ENCODE peak calls at places on chromosomes 4 and X, in eight cellular contexts. U is CD8-positive, alpha-beta T cell; Q is esophagus squamous epithelium; Y is NCI-H1092 treated with DMSO at 0.1 percent for 48 hours; M is HT-29; P is EH; W is activated CD4-positive, CD25-positive, alpha-beta regulatory T cell; E is epithelial cell of prostate. G is an unnamed sample.

GRCh38 chr4:7824218-7824617 is 115.4 kb downstream of the AFAP1 start:
- DNase-seq in Q (no peak), M (no peak), P (no peak), Y (no peak), E (no peak), U (no peak), W (no peak), G (no peak)

GRCh38 chr4:86055898-86056297 is 304.0 kb downstream of the MAPK10 start:
- DNase-seq in W (no peak), M (no peak), P (no peak), Q (no peak), E (no peak), Y (no peak), U (no peak), G (no peak)

GRCh38 chr4:117773067-117773946 is 261.0 kb upstream of the NDST3 start:
- DNase-seq in Q (no peak), W (no peak), M (no peak), U (no peak), Y (no peak), P (no peak), E (no peak), G (no peak)

GRCh38 chr4:60129740-60130139 is 1070.4 kb upstream of the ADGRL3 start:
- DNase-seq in P (no peak), E (no peak), W (no peak), M (no peak), Q (no peak), U (no peak), Y (no peak), G (no peak)

GRCh38 chr4:87078987-87079469 is 141.4 kb downstream of the KLHL8 start:
- DNase-seq in Y (no peak), U (no peak), P (peak), M (no peak), Q (no peak), E (no peak), W (no peak), G (no peak)

GRCh38 chr4:2793578-2793919 is 664 bp downstream of the SH3BP2 start:
- DNase-seq in U (peak), P (peak), W (peak), Q (no peak), E (no peak), M (peak), Y (no peak), G (no peak)

GRCh38 chrX:131633285-131633917 is 89.5 kb downstream of the OR13H1 start:
- DNase-seq in U (peak), Q (no peak), Y (peak), E (no peak), W (no peak), M (peak), P (peak), G (no peak)

GRCh38 chrX:96650023-96650422 is 34.6 kb upstream of the DIAPH2 start:
- DNase-seq in Q (no peak), P (no peak), E (no peak), U (no peak), Y (no peak), M (no peak), W (no peak), G (no peak)

GRCh38 chrX:131617182-131617581 is 73.3 kb downstream of the OR13H1 start:
- DNase-seq in Q (no peak), U (no peak), E (peak), P (no peak), M (peak), Y (no peak), W (no peak), G (no peak)

GRCh38 chrX:46251755-46252154 is 293.5 kb downstream of the ZNF674 start:
- DNase-seq in U (no peak), Y (no peak), Q (no peak), E (no peak), M (peak), P (peak), W (no peak), G (no peak)

GRCh38 chr4:71732706-71733105 is 51.2 kb downstream of the GC start:
- DNase-seq in U (no peak), W (no peak), M (peak), Q (no peak), P (peak), E (no peak), Y (no peak), G (no peak)

GRCh38 chr4:186009976-186010375 is 59.0 kb upstream of the TLR3 start:
- DNase-seq in P (no peak), Y (no peak), Q (no peak), U (no peak), E (no peak), M (no peak), W (no peak), G (no peak)

GRCh38 chr4:152700151-152700550 is 20.4 kb upstream of the TMEM154 start:
- DNase-seq in W (no peak), M (no peak), Q (no peak), P (no peak), U (no peak), Y (no peak), E (no peak), G (no peak)

GRCh38 chrX:19283597-19284339 is 60.0 kb upstream of the PDHA1 start:
- DNase-seq in W (no peak), E (no peak), Q (no peak), M (no peak), P (no peak), U (no peak), Y (no peak), G (no peak)

GRCh38 chrX:137236837-137237236 is 203.0 kb upstream of the GPR101 start:
- DNase-seq in E (no peak), U (no peak), Q (no peak), Y (no peak), P (no peak), W (no peak), M (no peak), G (no peak)

GRCh38 chr4:138111462-138112000 is 130.6 kb downstream of the SLC7A11 start:
- DNase-seq in Y (no peak), M (peak), P (peak), Q (no peak), W (no peak), U (no peak), E (no peak), G (no peak)

GRCh38 chrX:118528089-118528753 is 32.6 kb downstream of the DOCK11 start:
- DNase-seq in U (peak), W (peak), Q (no peak), P (no peak), M (no peak), Y (no peak), E (no peak), G (peak)

GRCh38 chr4:81207793-81208192 is 7.2 kb downstream of the PRKG2 start:
- DNase-seq in U (no peak), P (peak), W (no peak), M (no peak), E (peak), Y (no peak), Q (no peak), G (no peak)

G was measured in HL-60.